ENCODE peak calls at places on chromosomes 11 and 22, in eight cellular contexts. S, R, E, L, Q, X, N and V are unnamed samples.

GRCh38 chr11:17387811-17388210 is 648 bp downstream of the KCNJ11 start:
- DNase-seq in Q (no peak), E (no peak), L (no peak), X (no peak), N (no peak), S (no peak), R (no peak), V (no peak)

GRCh38 chr11:47532597-47533213 is 20.2 kb downstream of the CELF1 start:
- DNase-seq in L (no peak), X (no peak), S (no peak), Q (no peak), E (no peak), R (no peak), N (no peak), V (peak; percentile 9)

GRCh38 chr11:126135182-126136176 is 72.8 kb upstream of the CDON start:
- DNase-seq in N (no peak), R (no peak), S (no peak), L (no peak), X (no peak), Q (peak; percentile 50), E (no peak), V (no peak)

GRCh38 chr11:69101100-69101791 is 52.5 kb downstream of the TPCN2 start:
- DNase-seq in N (peak; percentile 77), S (peak; percentile 78), R (peak; percentile 89), X (peak; percentile 33), Q (peak; percentile 75), L (peak; percentile 87), E (peak; percentile 74), V (peak; percentile 60)

GRCh38 chr11:11157201-11157600 is 195.8 kb downstream of the CSNK2A3 start:
- DNase-seq in N (no peak), E (no peak), L (peak; percentile 21), Q (peak; percentile 39), R (no peak), X (no peak), S (peak; percentile 64), V (peak; percentile 21)

GRCh38 chr11:27460571-27460970 is 12.0 kb downstream of the LGR4 start:
- DNase-seq in E (no peak), Q (no peak), L (no peak), R (no peak), S (no peak), N (no peak), X (no peak), V (no peak)

GRCh38 chr11:117950320-117950719 is 21.1 kb upstream of the TMPRSS13 start:
- DNase-seq in L (peak; percentile 50), E (no peak), Q (no peak), S (peak; percentile 82), X (no peak), N (no peak), R (no peak), V (peak; percentile 1)

GRCh38 chr11:102564110-102564509 is 33.6 kb upstream of the MMP7 start:
- DNase-seq in Q (peak; percentile 71), E (peak; percentile 92), S (no peak), R (no peak), L (no peak), X (no peak), N (no peak), V (peak; percentile 76)

GRCh38 chr22:50144005-50144614 is 26.4 kb upstream of the PANX2 start:
- DNase-seq in N (no peak), Q (no peak), R (no peak), S (no peak), L (no peak), E (no peak), X (no peak), V (no peak)

GRCh38 chr22:27348634-27349033 is 452.9 kb downstream of the MN1 start:
- DNase-seq in S (no peak), R (no peak), Q (peak; percentile 72), N (no peak), X (no peak), E (peak; percentile 28), L (no peak), V (peak; percentile 26)

GRCh38 chr11:119571311-119571710 is 148.3 kb upstream of the THY1 start:
- DNase-seq in X (no peak), E (no peak), S (no peak), L (no peak), N (no peak), Q (no peak), R (no peak), V (no peak)

GRCh38 chr11:19253149-19253540 is 12.4 kb upstream of the E2F8 start:
- DNase-seq in Q (no peak), R (no peak), N (peak; percentile 34), E (no peak), X (no peak), L (peak; percentile 55), S (no peak), V (no peak)

GRCh38 chr11:109799604-109800003 is 293.6 kb upstream of the ZC3H12C start:
- DNase-seq in Q (no peak), X (no peak), S (no peak), R (no peak), L (no peak), E (no peak), N (no peak), V (no peak)

GRCh38 chr11:70240337-70240736 is 30.2 kb upstream of the PPFIA1 start:
- DNase-seq in R (no peak), S (peak; percentile 5), E (peak; percentile 73), X (no peak), N (no peak), Q (no peak), L (no peak), V (no peak)

GRCh38 chr11:40162901-40163300 is 1296.6 kb downstream of the LRRC4C start:
- DNase-seq in L (no peak), E (no peak), X (no peak), N (no peak), R (no peak), S (no peak), Q (no peak), V (no peak)

GRCh38 chr11:43135966-43136534 is 175.7 kb upstream of the API5 start:
- DNase-seq in X (no peak), N (no peak), R (no peak), Q (no peak), S (no peak), E (no peak), L (no peak), V (no peak)

GRCh38 chr11:43129329-43129728 is 182.5 kb upstream of the API5 start:
- DNase-seq in X (no peak), Q (no peak), R (no peak), L (no peak), N (no peak), E (no peak), S (no peak), V (no peak)

DNA sequence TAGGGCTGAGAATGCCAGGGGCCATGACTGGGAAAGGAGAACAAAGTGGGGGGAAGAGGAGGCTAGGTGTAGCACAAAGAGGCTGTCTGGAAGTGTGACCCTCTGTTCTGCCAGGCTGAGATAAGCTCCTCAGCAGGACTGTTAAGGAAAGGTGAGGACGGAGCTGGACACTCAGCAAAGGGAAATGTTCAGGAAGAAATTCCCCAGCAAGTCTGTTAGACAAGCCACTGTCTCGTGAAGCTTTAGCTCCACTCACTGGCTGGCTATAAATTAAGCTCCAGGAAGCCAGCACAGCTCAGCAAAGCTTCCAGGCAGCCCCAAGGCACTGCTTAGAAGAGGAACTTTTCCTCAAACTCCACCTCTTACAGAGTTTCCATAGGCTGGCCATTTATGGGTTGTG is 181.2 kb upstream of the API5 start:
- DNase-seq in E (no peak), X (no peak), N (peak; percentile 17), Q (no peak), L (peak; percentile 25), S (no peak), R (no peak), V (no peak)
- TF ChIP-seq CTCF in E (no peak), X (no peak), N (no peak), Q (no peak), L (no peak), S (no peak), R (no peak), V (no peak)

DNA sequence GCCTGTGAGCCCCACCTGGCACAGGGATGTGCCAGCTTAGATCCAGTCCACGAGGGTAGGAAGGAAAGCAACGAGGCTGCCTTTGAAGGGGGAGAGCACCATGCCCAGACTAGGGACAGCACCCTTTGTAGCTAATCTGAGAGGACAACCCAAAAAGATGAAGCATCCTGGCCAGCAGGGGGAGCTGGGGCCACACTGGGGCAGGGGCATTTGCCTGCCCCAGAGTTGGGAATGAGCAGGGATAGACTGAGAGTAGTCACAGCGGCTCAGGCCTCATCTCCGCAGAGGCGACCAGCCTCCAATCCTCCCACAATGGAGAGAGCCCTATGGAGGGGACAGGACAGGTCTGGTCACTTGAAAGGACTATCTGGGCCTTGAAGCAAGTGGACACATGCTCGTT is 16.4 kb downstream of the LMO1 start:
- DNase-seq in R (peak; percentile 47), E (no peak), L (peak; percentile 40), S (peak; percentile 36), N (peak; percentile 31), X (no peak), Q (no peak), V (no peak)
- TF ChIP-seq CTCF in R (peak; percentile 37), E (peak; percentile 83), L (peak; percentile 19), S (peak; percentile 55), N (peak; percentile 16), X (peak; percentile 20), Q (peak; percentile 21), V (peak; percentile 78)

GRCh38 chr22:46260038-46260437 is 3.1 kb downstream of the PKDREJ start:
- DNase-seq in N (no peak), X (no peak), E (no peak), L (no peak), R (no peak), S (no peak), Q (no peak), V (no peak)

GRCh38 chr22:46267431-46268279 is at the start of gene TTC38:
- DNase-seq in L (peak; percentile 94), X (peak; percentile 33), E (peak; percentile 68), N (peak; percentile 96), R (peak; percentile 95), Q (peak; percentile 72), S (peak; percentile 48), V (peak; percentile 72)

GRCh38 chr22:46259374-46259773 is 3.8 kb downstream of the PKDREJ start:
- DNase-seq in N (no peak), E (no peak), S (no peak), R (no peak), Q (no peak), X (no peak), L (no peak), V (no peak)

GRCh38 chr22:46263208-46263575 is at the start of gene PKDREJ:
- DNase-seq in Q (no peak), R (no peak), N (no peak), E (no peak), S (no peak), X (no peak), L (no peak), V (no peak)

GRCh38 chr22:46262449-46263207 is 515 bp downstream of the PKDREJ start:
- DNase-seq in X (no peak), E (no peak), Q (peak; percentile 29), L (peak; percentile 85), S (peak; percentile 68), R (peak; percentile 84), N (peak; percentile 72), V (no peak)
- TF ChIP-seq CTCF in X (peak; percentile 25), E (no peak), Q (no peak), L (peak; percentile 8), S (peak; percentile 29), R (peak; percentile 40), N (no peak), V (peak; percentile 33)

DNA sequence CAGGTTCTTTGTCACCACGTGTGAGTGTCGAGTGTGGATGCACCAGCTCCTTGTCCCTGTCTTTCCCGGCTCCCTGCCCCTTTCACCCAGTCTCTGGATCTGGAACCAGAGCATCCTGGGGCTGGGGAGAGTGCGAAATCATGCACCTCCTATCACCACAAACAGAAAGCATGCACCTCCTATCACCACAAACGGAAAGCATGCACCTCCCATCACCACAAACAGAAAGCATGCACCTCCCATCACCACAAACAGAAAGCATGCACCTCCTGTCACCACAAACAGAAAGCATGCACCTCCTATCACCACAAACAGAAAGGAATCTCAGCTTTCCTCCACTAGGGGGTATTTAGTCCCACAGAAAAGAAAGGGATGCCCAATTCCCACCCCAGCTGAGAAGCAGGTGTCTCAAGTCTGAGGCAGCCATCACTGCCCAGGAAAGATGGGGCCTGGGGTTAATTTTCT is 5.9 kb upstream of the GLB1L3 start:
- DNase-seq in N (no peak), Q (no peak), E (no peak), R (no peak), L (no peak), S (peak; percentile 19), X (no peak), V (no peak)
- TF ChIP-seq CTCF in N (no peak), Q (no peak), E (peak; percentile 13), R (no peak), L (no peak), S (no peak), X (peak; percentile 26), V (peak; percentile 59)